ENCODE peak calls at places on chromosomes 13 and 19, in ten cellular contexts. One of them, this sample, is unnamed.

GRCh38 chr13:45682494-45683008 is 19.6 kb upstream of the CBY2 start:
- DNase-seq in hepatocyte: no peak
- DNase-seq in left ventricle myocardium inferior: no peak
- DNase-seq in foreskin fibroblast: no peak
- DNase-seq in nephron progenitor cell: no peak
- DNase-seq in A549: no peak
- DNase-seq in progenitor cell of endocrine pancreas: no peak
- DNase-seq in cardiac fibroblast: no peak
- DNase-seq in body of pancreas: no peak
- DNase-seq in adrenal gland: no peak
- DNase-seq in this sample: no peak

GRCh38 chr13:96898212-96898611 is 96.1 kb downstream of the OXGR1 start:
- DNase-seq in hepatocyte: no peak
- DNase-seq in left ventricle myocardium inferior: no peak
- DNase-seq in foreskin fibroblast: peak; percentile 24
- DNase-seq in nephron progenitor cell: no peak
- DNase-seq in A549: no peak
- DNase-seq in progenitor cell of endocrine pancreas: no peak
- DNase-seq in cardiac fibroblast: peak; percentile 13
- DNase-seq in body of pancreas: no peak
- DNase-seq in adrenal gland: no peak
- DNase-seq in this sample: peak; percentile 5

GRCh38 chr13:35552172-35552844 is 75.8 kb upstream of the MAB21L1 start:
- DNase-seq in hepatocyte: no peak
- DNase-seq in left ventricle myocardium inferior: no peak
- DNase-seq in foreskin fibroblast: peak; percentile 62
- DNase-seq in nephron progenitor cell: no peak
- DNase-seq in A549: no peak
- DNase-seq in progenitor cell of endocrine pancreas: no peak
- DNase-seq in cardiac fibroblast: no peak
- DNase-seq in body of pancreas: no peak
- DNase-seq in adrenal gland: no peak
- DNase-seq in this sample: peak; percentile 93

GRCh38 chr13:61654501-61654900 is 238.9 kb upstream of the PCDH20 start:
- DNase-seq in hepatocyte: no peak
- DNase-seq in left ventricle myocardium inferior: no peak
- DNase-seq in foreskin fibroblast: no peak
- DNase-seq in nephron progenitor cell: no peak
- DNase-seq in A549: no peak
- DNase-seq in progenitor cell of endocrine pancreas: no peak
- DNase-seq in cardiac fibroblast: no peak
- DNase-seq in body of pancreas: no peak
- DNase-seq in adrenal gland: no peak
- DNase-seq in this sample: no peak

GRCh38 chr13:63409791-63410351 is 1994.2 kb upstream of the PCDH20 start:
- DNase-seq in hepatocyte: no peak
- DNase-seq in left ventricle myocardium inferior: no peak
- DNase-seq in foreskin fibroblast: peak; percentile 33
- DNase-seq in nephron progenitor cell: no peak
- DNase-seq in A549: no peak
- DNase-seq in progenitor cell of endocrine pancreas: no peak
- DNase-seq in cardiac fibroblast: no peak
- DNase-seq in body of pancreas: no peak
- DNase-seq in adrenal gland: no peak
- DNase-seq in this sample: no peak

GRCh38 chr19:18287836-18288772 is 6.7 kb upstream of the JUND start:
- DNase-seq in hepatocyte: peak; percentile 58
- DNase-seq in left ventricle myocardium inferior: no peak
- DNase-seq in foreskin fibroblast: peak; percentile 48
- DNase-seq in nephron progenitor cell: peak; percentile 73
- DNase-seq in A549: no peak
- DNase-seq in progenitor cell of endocrine pancreas: no peak
- DNase-seq in cardiac fibroblast: no peak
- DNase-seq in body of pancreas: no peak
- DNase-seq in adrenal gland: no peak
- DNase-seq in this sample: no peak

GRCh38 chr13:27295096-27295495 is 24.5 kb downstream of the RASL11A start:
- DNase-seq in hepatocyte: no peak
- DNase-seq in left ventricle myocardium inferior: no peak
- DNase-seq in foreskin fibroblast: no peak
- DNase-seq in nephron progenitor cell: no peak
- DNase-seq in A549: no peak
- DNase-seq in progenitor cell of endocrine pancreas: no peak
- DNase-seq in cardiac fibroblast: no peak
- DNase-seq in body of pancreas: no peak
- DNase-seq in adrenal gland: no peak
- DNase-seq in this sample: no peak

GRCh38 chr13:98353750-98354149 is 176.7 kb upstream of the RNF113B start:
- DNase-seq in hepatocyte: no peak
- DNase-seq in left ventricle myocardium inferior: no peak
- DNase-seq in foreskin fibroblast: no peak
- DNase-seq in nephron progenitor cell: no peak
- DNase-seq in A549: no peak
- DNase-seq in progenitor cell of endocrine pancreas: no peak
- DNase-seq in cardiac fibroblast: no peak
- DNase-seq in body of pancreas: no peak
- DNase-seq in adrenal gland: no peak
- DNase-seq in this sample: peak; percentile 32

GRCh38 chr19:53982056-53982455 is 9.4 kb upstream of the CACNG6 start:
- DNase-seq in hepatocyte: peak; percentile 55
- DNase-seq in left ventricle myocardium inferior: no peak
- DNase-seq in foreskin fibroblast: peak; percentile 36
- DNase-seq in nephron progenitor cell: peak; percentile 47
- DNase-seq in A549: no peak
- DNase-seq in progenitor cell of endocrine pancreas: peak; percentile 24
- DNase-seq in cardiac fibroblast: peak; percentile 41
- DNase-seq in body of pancreas: no peak
- DNase-seq in adrenal gland: no peak
- DNase-seq in this sample: no peak

GRCh38 chr13:114039471-114040141 is 65.7 kb upstream of the C13orf46 start:
- DNase-seq in hepatocyte: no peak
- DNase-seq in left ventricle myocardium inferior: no peak
- DNase-seq in foreskin fibroblast: no peak
- DNase-seq in nephron progenitor cell: no peak
- DNase-seq in A549: no peak
- DNase-seq in progenitor cell of endocrine pancreas: no peak
- DNase-seq in cardiac fibroblast: no peak
- DNase-seq in body of pancreas: no peak
- DNase-seq in adrenal gland: no peak
- DNase-seq in this sample: no peak

GRCh38 chr13:44471686-44472085 is 98.1 kb downstream of the SERP2 start:
- DNase-seq in hepatocyte: no peak
- DNase-seq in left ventricle myocardium inferior: no peak
- DNase-seq in foreskin fibroblast: peak; percentile 33
- DNase-seq in nephron progenitor cell: no peak
- DNase-seq in A549: peak; percentile 8
- DNase-seq in progenitor cell of endocrine pancreas: no peak
- DNase-seq in cardiac fibroblast: peak; percentile 29
- DNase-seq in body of pancreas: no peak
- DNase-seq in adrenal gland: no peak
- DNase-seq in this sample: peak; percentile 48

GRCh38 chr19:17479325-17479791 is 9.0 kb downstream of the SLC27A1 start:
- DNase-seq in hepatocyte: no peak
- DNase-seq in left ventricle myocardium inferior: no peak
- DNase-seq in foreskin fibroblast: peak; percentile 87
- DNase-seq in nephron progenitor cell: no peak
- DNase-seq in A549: no peak
- DNase-seq in progenitor cell of endocrine pancreas: no peak
- DNase-seq in cardiac fibroblast: peak; percentile 56
- DNase-seq in body of pancreas: no peak
- DNase-seq in adrenal gland: no peak
- DNase-seq in this sample: no peak

GRCh38 chr19:13463296-13463695 is 43.0 kb downstream of the CACNA1A start:
- DNase-seq in hepatocyte: peak; percentile 22
- DNase-seq in left ventricle myocardium inferior: no peak
- DNase-seq in foreskin fibroblast: peak; percentile 34
- DNase-seq in nephron progenitor cell: peak; percentile 85
- DNase-seq in A549: no peak
- DNase-seq in progenitor cell of endocrine pancreas: peak; percentile 55
- DNase-seq in cardiac fibroblast: peak; percentile 8
- DNase-seq in body of pancreas: no peak
- DNase-seq in adrenal gland: no peak
- DNase-seq in this sample: no peak

GRCh38 chr13:113882716-113883115 is 18.8 kb upstream of the GAS6 start:
- DNase-seq in hepatocyte: no peak
- DNase-seq in left ventricle myocardium inferior: no peak
- DNase-seq in foreskin fibroblast: no peak
- DNase-seq in nephron progenitor cell: no peak
- DNase-seq in A549: no peak
- DNase-seq in progenitor cell of endocrine pancreas: no peak
- DNase-seq in cardiac fibroblast: no peak
- DNase-seq in body of pancreas: no peak
- DNase-seq in adrenal gland: no peak
- DNase-seq in this sample: no peak

GRCh38 chr13:32150794-32151193 is 119.2 kb downstream of the FRY start:
- DNase-seq in hepatocyte: no peak
- DNase-seq in left ventricle myocardium inferior: peak; percentile 78
- DNase-seq in foreskin fibroblast: peak; percentile 57
- DNase-seq in nephron progenitor cell: no peak
- DNase-seq in A549: no peak
- DNase-seq in progenitor cell of endocrine pancreas: no peak
- DNase-seq in cardiac fibroblast: peak; percentile 93
- DNase-seq in body of pancreas: peak; percentile 25
- DNase-seq in adrenal gland: peak; percentile 70
- DNase-seq in this sample: no peak

GRCh38 chr13:74891610-74892009 is 590.4 kb downstream of the TBC1D4 start:
- DNase-seq in hepatocyte: no peak
- DNase-seq in left ventricle myocardium inferior: no peak
- DNase-seq in foreskin fibroblast: peak; percentile 66
- DNase-seq in nephron progenitor cell: no peak
- DNase-seq in A549: peak; percentile 2
- DNase-seq in progenitor cell of endocrine pancreas: no peak
- DNase-seq in cardiac fibroblast: peak; percentile 57
- DNase-seq in body of pancreas: no peak
- DNase-seq in adrenal gland: no peak
- DNase-seq in this sample: peak; percentile 87

GRCh38 chr19:34676697-34677385 is at the start of gene SCGB2B2:
- DNase-seq in hepatocyte: no peak
- DNase-seq in left ventricle myocardium inferior: no peak
- DNase-seq in foreskin fibroblast: no peak
- DNase-seq in nephron progenitor cell: no peak
- DNase-seq in A549: peak; percentile 90
- DNase-seq in progenitor cell of endocrine pancreas: no peak
- DNase-seq in cardiac fibroblast: no peak
- DNase-seq in body of pancreas: no peak
- DNase-seq in adrenal gland: peak; percentile 83
- DNase-seq in this sample: no peak
- TF ChIP-seq CTCF in hepatocyte: no peak
- TF ChIP-seq CTCF in left ventricle myocardium inferior: peak; percentile 38
- TF ChIP-seq CTCF in foreskin fibroblast: peak; percentile 9
- TF ChIP-seq CTCF in nephron progenitor cell: no peak
- TF ChIP-seq CTCF in A549: no peak
- TF ChIP-seq CTCF in progenitor cell of endocrine pancreas: peak; percentile 31
- TF ChIP-seq CTCF in cardiac fibroblast: no peak
- TF ChIP-seq CTCF in body of pancreas: no peak
- TF ChIP-seq CTCF in adrenal gland: peak; percentile 23
- TF ChIP-seq CTCF in this sample: peak; percentile 16

DNA sequence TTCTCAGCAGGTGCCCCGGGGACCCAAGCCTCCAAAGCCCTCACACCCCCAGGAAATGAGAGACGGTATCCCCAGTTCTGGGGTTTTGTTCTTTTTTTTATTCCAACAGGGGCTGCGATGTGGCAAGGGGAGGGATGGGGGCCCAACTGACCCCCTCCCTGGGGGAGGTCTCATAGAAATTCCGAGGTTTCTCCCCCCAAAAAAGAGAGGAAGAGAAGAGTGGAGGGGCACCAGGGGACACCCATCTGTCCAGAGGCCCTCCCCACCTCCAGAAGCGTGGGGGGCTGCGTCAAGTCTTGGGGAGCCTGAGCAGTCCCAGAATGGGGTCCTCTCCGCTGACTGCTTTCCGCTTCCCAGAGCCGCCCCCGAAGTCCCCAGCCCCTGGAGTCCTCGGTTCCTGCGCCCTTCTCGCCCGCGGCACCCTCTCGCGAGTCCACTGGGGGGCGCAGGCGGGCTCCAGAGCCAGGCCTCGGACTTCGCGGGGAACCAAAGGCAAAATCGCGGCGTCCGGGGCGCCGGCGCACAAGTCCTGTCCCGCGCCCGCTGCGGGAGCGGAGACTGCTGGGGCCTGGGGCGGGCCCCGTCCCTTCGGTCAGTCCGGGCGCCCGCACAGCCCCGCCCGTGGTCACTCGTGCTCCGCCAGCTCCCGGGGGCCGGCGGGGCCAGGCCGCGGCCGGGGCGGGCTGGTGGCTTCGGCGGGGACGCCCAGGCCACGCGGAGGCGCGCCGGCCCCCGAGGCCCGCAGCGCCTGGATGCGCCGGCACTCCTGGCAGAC is 4.4 kb upstream of the ATP1A3 start:
- DNase-seq in hepatocyte: peak; percentile 61
- DNase-seq in left ventricle myocardium inferior: peak; percentile 38
- DNase-seq in foreskin fibroblast: peak; percentile 80
- DNase-seq in nephron progenitor cell: peak; percentile 85
- DNase-seq in A549: peak; percentile 86
- DNase-seq in progenitor cell of endocrine pancreas: peak; percentile 56
- DNase-seq in cardiac fibroblast: peak; percentile 40
- DNase-seq in body of pancreas: no peak
- DNase-seq in adrenal gland: no peak
- DNase-seq in this sample: peak; percentile 10
- TF ChIP-seq CTCF in hepatocyte: peak; percentile 45
- TF ChIP-seq CTCF in left ventricle myocardium inferior: peak; percentile 76
- TF ChIP-seq CTCF in foreskin fibroblast: peak; percentile 75
- TF ChIP-seq CTCF in nephron progenitor cell: peak; percentile 75
- TF ChIP-seq CTCF in A549: peak; percentile 90
- TF ChIP-seq CTCF in progenitor cell of endocrine pancreas: peak; percentile 75
- TF ChIP-seq CTCF in cardiac fibroblast: peak; percentile 79
- TF ChIP-seq CTCF in body of pancreas: no peak
- TF ChIP-seq CTCF in adrenal gland: peak; percentile 43
- TF ChIP-seq CTCF in this sample: peak; percentile 77

DNA sequence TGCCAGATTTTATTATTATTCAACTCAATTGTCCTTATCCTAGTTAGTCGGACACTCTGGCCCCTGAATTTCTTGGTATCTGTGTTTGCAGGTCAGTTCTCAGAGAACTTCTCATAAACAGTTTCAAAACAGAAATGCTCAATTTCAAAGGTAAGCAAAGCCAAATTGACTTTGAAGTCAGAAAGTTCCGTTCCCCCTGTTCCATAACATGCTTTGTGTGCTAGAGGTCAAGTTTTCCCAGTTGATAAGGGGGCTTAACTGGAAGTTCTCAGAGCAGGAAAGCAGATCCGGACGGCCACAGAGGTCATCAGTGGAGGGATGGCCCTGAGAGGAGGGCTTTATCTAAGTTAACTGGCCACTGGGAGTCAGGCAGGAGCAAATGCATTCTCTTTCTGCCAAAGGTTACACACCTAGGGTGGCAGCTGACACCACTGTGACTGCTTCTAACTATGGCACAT is 417.2 kb downstream of the COG6 start:
- DNase-seq in hepatocyte: no peak
- DNase-seq in left ventricle myocardium inferior: no peak
- DNase-seq in foreskin fibroblast: no peak
- DNase-seq in nephron progenitor cell: no peak
- DNase-seq in A549: no peak
- DNase-seq in progenitor cell of endocrine pancreas: no peak
- DNase-seq in cardiac fibroblast: no peak
- DNase-seq in body of pancreas: no peak
- DNase-seq in adrenal gland: no peak
- DNase-seq in this sample: no peak
- TF ChIP-seq CTCF in hepatocyte: peak; percentile 12
- TF ChIP-seq CTCF in left ventricle myocardium inferior: no peak
- TF ChIP-seq CTCF in foreskin fibroblast: no peak
- TF ChIP-seq CTCF in nephron progenitor cell: no peak
- TF ChIP-seq CTCF in A549: no peak
- TF ChIP-seq CTCF in progenitor cell of endocrine pancreas: no peak
- TF ChIP-seq CTCF in cardiac fibroblast: no peak
- TF ChIP-seq CTCF in body of pancreas: no peak
- TF ChIP-seq CTCF in adrenal gland: no peak
- TF ChIP-seq CTCF in this sample: no peak

GRCh38 chr19:1226522-1227312 is 11.1 kb downstream of the CBARP start:
- DNase-seq in hepatocyte: no peak
- DNase-seq in left ventricle myocardium inferior: no peak
- DNase-seq in foreskin fibroblast: no peak
- DNase-seq in nephron progenitor cell: no peak
- DNase-seq in A549: no peak
- DNase-seq in progenitor cell of endocrine pancreas: no peak
- DNase-seq in cardiac fibroblast: no peak
- DNase-seq in body of pancreas: no peak
- DNase-seq in adrenal gland: no peak
- DNase-seq in this sample: no peak
- TF ChIP-seq CTCF in hepatocyte: no peak
- TF ChIP-seq CTCF in left ventricle myocardium inferior: no peak
- TF ChIP-seq CTCF in foreskin fibroblast: no peak
- TF ChIP-seq CTCF in nephron progenitor cell: no peak
- TF ChIP-seq CTCF in A549: no peak
- TF ChIP-seq CTCF in progenitor cell of endocrine pancreas: no peak
- TF ChIP-seq CTCF in cardiac fibroblast: no peak
- TF ChIP-seq CTCF in body of pancreas: no peak
- TF ChIP-seq CTCF in adrenal gland: no peak
- TF ChIP-seq CTCF in this sample: no peak

This sample was measured in bronchial epithelial cell.